ENCODE peak calls at places on chromosomes 13 and 19, in seven cellular contexts. D is nephron progenitor cell; J is coronary artery; G is CD8-positive, alpha-beta T cell; C is upper lobe of right lung; V is mucosa of descending colon; W is right atrium auricular region. X is an unnamed sample.

GRCh38 chr13:37616131-37616530 is 17.6 kb upstream of the POSTN start:
- DNase-seq in D (no peak), J (no peak), G (no peak), C (no peak), V (no peak), W (no peak), X (no peak)

GRCh38 chr13:89687066-89687465 is 1660.4 kb upstream of the MIR17HG start:
- DNase-seq in D (no peak), J (no peak), G (no peak), C (no peak), V (no peak), W (no peak), X (no peak)

GRCh38 chr19:18543814-18544475 is 572 bp upstream of the FKBP8 start:
- DNase-seq in D (no peak), J (no peak), G (peak), C (peak), V (peak), W (peak), X (peak)

GRCh38 chr13:41917641-41918040 is 43.3 kb downstream of the VWA8 start:
- DNase-seq in D (no peak), J (no peak), G (no peak), C (no peak), V (no peak), W (no peak), X (no peak)

GRCh38 chr19:15154002-15154612 is 46.7 kb downstream of the NOTCH3 start:
- DNase-seq in D (peak), J (no peak), G (no peak), C (no peak), V (no peak), W (no peak), X (peak)

GRCh38 chr13:76516013-76516412 is 370.2 kb downstream of the KCTD12 start:
- DNase-seq in D (no peak), J (no peak), G (no peak), C (no peak), V (no peak), W (no peak), X (peak)

GRCh38 chr13:113052971-113053370 is 52.6 kb upstream of the F7 start:
- DNase-seq in D (no peak), J (no peak), G (no peak), C (no peak), V (peak), W (no peak), X (no peak)

GRCh38 chr13:20713751-20714150 is 10.3 kb downstream of the IL17D start:
- DNase-seq in D (no peak), J (peak), G (no peak), C (no peak), V (no peak), W (peak), X (no peak)

GRCh38 chr13:46071590-46072249 is 19.2 kb upstream of the ZC3H13 start:
- DNase-seq in D (no peak), J (no peak), G (no peak), C (no peak), V (no peak), W (no peak), X (no peak)

GRCh38 chr19:5018224-5019015 is 49.5 kb downstream of the KDM4B start:
- DNase-seq in D (no peak), J (no peak), G (no peak), C (no peak), V (no peak), W (no peak), X (no peak)

GRCh38 chr13:94123543-94123942 is 355.9 kb downstream of the DCT start:
- DNase-seq in D (no peak), J (no peak), G (no peak), C (no peak), V (no peak), W (no peak), X (no peak)

GRCh38 chr19:2266183-2266993 is 10.2 kb upstream of the JSRP1 start:
- DNase-seq in D (no peak), J (no peak), G (no peak), C (peak), V (peak), W (peak), X (peak)

GRCh38 chr13:110949116-110949515 is 34.2 kb upstream of the ANKRD10 start:
- DNase-seq in D (no peak), J (no peak), G (no peak), C (no peak), V (no peak), W (no peak), X (no peak)

GRCh38 chr13:110946171-110946570 is 31.3 kb upstream of the ANKRD10 start:
- DNase-seq in D (no peak), J (no peak), G (no peak), C (no peak), V (no peak), W (no peak), X (no peak)

GRCh38 chr13:110942248-110942981 is 27.5 kb upstream of the ANKRD10 start:
- DNase-seq in D (no peak), J (peak), G (no peak), C (no peak), V (no peak), W (no peak), X (peak)

GRCh38 chr13:110944968-110945952 is 30.4 kb upstream of the ANKRD10 start:
- DNase-seq in D (no peak), J (peak), G (no peak), C (no peak), V (no peak), W (no peak), X (no peak)

GRCh38 chr13:110944121-110944967 is 29.5 kb upstream of the ANKRD10 start:
- DNase-seq in D (peak), J (peak), G (no peak), C (no peak), V (no peak), W (no peak), X (peak)
- TF ChIP-seq CTCF in D (peak), J (peak), G (peak), C (peak), V (no peak), W (no peak), X (peak)

GRCh38 chr19:48445256-48445605 is 552 bp upstream of the GRWD1 start:
- DNase-seq in D (no peak), J (no peak), G (no peak), C (no peak), V (no peak), W (peak), X (peak)
- TF ChIP-seq CTCF in D (peak), J (peak), G (no peak), C (peak), V (no peak), W (peak), X (peak)

DNA sequence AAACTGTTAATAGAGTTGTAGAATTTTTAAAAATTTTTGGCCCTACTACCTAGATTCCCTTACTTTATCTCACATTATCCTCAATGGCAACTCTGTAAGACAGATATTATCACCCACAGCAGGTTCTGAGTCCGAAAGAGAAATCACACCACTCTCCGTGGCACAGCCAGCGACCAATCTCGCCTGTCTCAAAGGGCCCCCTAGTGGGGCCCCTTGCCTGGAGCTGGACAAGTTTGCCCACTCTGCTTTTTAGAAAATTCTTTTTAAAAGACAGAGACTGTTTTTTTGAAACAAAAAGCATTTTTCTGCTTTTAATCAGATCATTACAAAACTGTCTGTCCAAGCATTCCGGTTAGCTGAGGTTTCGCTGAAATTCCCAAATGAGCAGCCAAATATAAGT is 21.7 kb downstream of the PHF11 start:
- DNase-seq in D (peak), J (no peak), G (no peak), C (no peak), V (no peak), W (no peak), X (no peak)
- TF ChIP-seq CTCF in D (peak), J (no peak), G (peak), C (peak), V (no peak), W (no peak), X (no peak)

GRCh38 chr19:37963190-37963947 is 56.4 kb downstream of the SIPA1L3 start:
- DNase-seq in D (no peak), J (no peak), G (no peak), C (peak), V (no peak), W (no peak), X (no peak)
- TF ChIP-seq CTCF in D (no peak), J (no peak), G (no peak), C (no peak), V (no peak), W (no peak), X (no peak)

GRCh38 chr13:36135876-36136275 is 4.7 kb upstream of the DCLK1 start:
- DNase-seq in D (no peak), J (no peak), G (no peak), C (no peak), V (no peak), W (no peak), X (no peak)

GRCh38 chr13:36131215-36131930 is at the start of gene DCLK1:
- DNase-seq in D (peak), J (no peak), G (no peak), C (peak), V (peak), W (peak), X (peak)

GRCh38 chr13:36134632-36135031 is 3.5 kb upstream of the DCLK1 start:
- DNase-seq in D (no peak), J (no peak), G (no peak), C (no peak), V (no peak), W (no peak), X (no peak)

GRCh38 chr13:36131931-36132297 is 732 bp upstream of the DCLK1 start:
- DNase-seq in D (no peak), J (peak), G (no peak), C (peak), V (peak), W (peak), X (no peak)

GRCh38 chr13:36133950-36134349 is 2.8 kb upstream of the DCLK1 start:
- DNase-seq in D (no peak), J (no peak), G (no peak), C (no peak), V (no peak), W (no peak), X (no peak)
- TF ChIP-seq CTCF in D (no peak), J (no peak), G (no peak), C (no peak), V (no peak), W (no peak), X (no peak)

GRCh38 chr19:30082611-30083010 is 140.6 kb downstream of the URI1 start:
- DNase-seq in D (no peak), J (no peak), G (no peak), C (peak), V (no peak), W (no peak), X (no peak)

GRCh38 chr19:30083125-30083681 is 141.2 kb downstream of the URI1 start:
- DNase-seq in D (no peak), J (no peak), G (no peak), C (peak), V (no peak), W (no peak), X (no peak)

GRCh38 chr19:30084390-30084819 is 142.4 kb downstream of the URI1 start:
- DNase-seq in D (no peak), J (no peak), G (no peak), C (peak), V (no peak), W (no peak), X (no peak)

GRCh38 chr19:30083701-30084156 is 141.7 kb downstream of the URI1 start:
- DNase-seq in D (no peak), J (no peak), G (no peak), C (peak), V (no peak), W (no peak), X (no peak)

GRCh38 chr19:30082168-30082567 is 140.1 kb downstream of the URI1 start:
- DNase-seq in D (no peak), J (no peak), G (no peak), C (no peak), V (peak), W (no peak), X (no peak)
- TF ChIP-seq CTCF in D (no peak), J (no peak), G (no peak), C (no peak), V (no peak), W (no peak), X (no peak)

GRCh38 chr19:7894612-7895309 is 6.5 kb downstream of the LRRC8E start:
- DNase-seq in D (no peak), J (no peak), G (no peak), C (peak), V (peak), W (no peak), X (peak)
- TF ChIP-seq CTCF in D (no peak), J (no peak), G (no peak), C (no peak), V (no peak), W (no peak), X (no peak)

DNA sequence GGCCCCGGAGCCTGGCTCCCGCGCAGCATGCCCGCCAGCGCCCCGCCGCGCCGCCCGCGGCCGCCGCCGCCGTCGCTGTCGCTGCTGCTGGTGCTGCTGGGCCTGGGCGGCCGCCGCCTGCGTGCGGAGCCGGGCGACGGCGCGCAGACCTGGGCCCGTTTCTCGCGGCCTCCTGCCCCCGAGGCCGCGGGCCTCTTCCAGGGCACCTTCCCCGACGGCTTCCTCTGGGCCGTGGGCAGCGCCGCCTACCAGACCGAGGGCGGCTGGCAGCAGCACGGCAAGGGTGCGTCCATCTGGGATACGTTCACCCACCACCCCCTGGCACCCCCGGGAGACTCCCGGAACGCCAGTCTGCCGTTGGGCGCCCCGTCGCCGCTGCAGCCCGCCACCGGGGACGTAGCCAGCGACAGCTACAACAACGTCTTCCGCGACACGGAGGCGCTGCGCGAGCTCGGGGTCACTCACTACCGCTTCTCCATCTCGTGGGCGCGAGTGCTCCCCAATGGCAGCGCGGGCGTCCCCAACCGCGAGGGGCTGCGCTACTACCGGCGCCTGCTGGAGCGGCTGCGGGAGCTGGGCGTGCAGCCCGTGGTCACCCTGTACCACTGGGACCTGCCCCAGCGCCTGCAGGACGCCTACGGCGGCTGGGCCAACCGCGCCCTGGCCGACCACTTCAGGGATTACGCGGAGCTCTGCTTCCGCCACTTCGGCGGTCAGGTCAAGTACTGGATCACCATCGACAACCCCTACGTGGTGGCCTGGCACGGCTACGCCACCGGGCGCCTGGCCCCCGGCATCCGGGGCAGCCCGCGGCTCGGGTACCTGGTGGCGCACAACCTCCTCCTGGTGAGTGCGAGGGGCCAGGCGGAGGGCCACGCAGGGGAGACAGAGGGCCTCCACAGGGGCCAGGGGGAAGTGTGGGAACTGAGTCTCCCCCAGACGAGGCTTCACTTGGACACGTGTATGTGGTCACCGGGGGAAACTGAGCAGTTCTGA is at the start of gene KL:
- DNase-seq in D (peak), J (no peak), G (no peak), C (peak), V (peak), W (no peak), X (no peak)
- TF ChIP-seq CTCF in D (no peak), J (no peak), G (no peak), C (no peak), V (no peak), W (no peak), X (no peak)

X was measured in MCF 10A.